ENCODE peak calls at places on chromosome 15, in five cellular contexts. L is effector memory CD8-positive, alpha-beta T cell; Q is heart left ventricle; C is activated naive CD4-positive, alpha-beta T cell; N is hypothalamus. S is an unnamed sample.

GRCh38 chr15:56149071-56149470 is 94.6 kb downstream of the RFX7 start:
- DNase-seq in Q (no peak), C (no peak), L (no peak), N (no peak), S (no peak)

GRCh38 chr15:73540161-73540560 is 93.0 kb downstream of the NPTN start:
- DNase-seq in N (no peak), L (no peak), Q (no peak), C (no peak), S (no peak)

GRCh38 chr15:43794269-43795037 is 2.3 kb downstream of the SERF2 start:
- DNase-seq in L (no peak), C (no peak), N (no peak), Q (peak; percentile 25), S (no peak)

GRCh38 chr15:63945838-63946298 is 100.4 kb downstream of the DAPK2 start:
- DNase-seq in N (no peak), Q (no peak), C (no peak), L (no peak), S (no peak)

GRCh38 chr15:70753101-70753829 is 10.1 kb downstream of the UACA start:
- DNase-seq in Q (no peak), L (no peak), C (no peak), N (no peak), S (no peak)

GRCh38 chr15:47196057-47196456 is 521.2 kb upstream of the SEMA6D start:
- DNase-seq in N (peak; percentile 38), C (no peak), Q (peak; percentile 77), L (no peak), S (no peak)

GRCh38 chr15:64443016-64443415 is 17.4 kb upstream of the ZNF609 start:
- DNase-seq in L (no peak), N (no peak), C (no peak), Q (no peak), S (no peak)

GRCh38 chr15:90124487-90124886 is 22.2 kb upstream of the IDH2 start:
- DNase-seq in C (no peak), Q (no peak), L (no peak), N (no peak), S (no peak)

GRCh38 chr15:44811347-44811746 is 75.0 kb downstream of the TRIM69 start:
- DNase-seq in Q (no peak), C (no peak), L (no peak), N (no peak), S (no peak)

GRCh38 chr15:91469627-91470567 is 369.8 kb downstream of the SV2B start:
- DNase-seq in L (peak; percentile 32), Q (no peak), N (no peak), C (no peak), S (peak; percentile 22)

GRCh38 chr15:75727031-75727531 is 14.4 kb upstream of the CSPG4 start:
- DNase-seq in Q (no peak), L (no peak), C (no peak), N (no peak), S (no peak)

GRCh38 chr15:64185331-64185911 is 22.6 kb upstream of the PPIB start:
- DNase-seq in N (no peak), C (no peak), Q (no peak), L (no peak), S (no peak)

GRCh38 chr15:66655997-66656396 is 46.0 kb upstream of the SMAD6 start:
- DNase-seq in C (no peak), N (no peak), Q (no peak), L (no peak), S (no peak)

GRCh38 chr15:63502843-63503738 is 1.3 kb upstream of the USP3 start:
- DNase-seq in Q (peak; percentile 87), L (peak; percentile 66), N (peak; percentile 22), C (no peak), S (peak; percentile 66)

GRCh38 chr15:95664435-95664834 is 666.1 kb upstream of the NR2F2 start:
- DNase-seq in Q (no peak), C (no peak), N (no peak), L (no peak), S (no peak)

GRCh38 chr15:56040081-56041035 is 46.9 kb upstream of the NEDD4 start:
- DNase-seq in Q (peak; percentile 29), C (no peak), L (no peak), N (no peak), S (no peak)

GRCh38 chr15:68352401-68353062 is 75.0 kb downstream of the FEM1B start:
- DNase-seq in N (no peak), Q (no peak), L (no peak), C (no peak), S (no peak)

GRCh38 chr15:67225336-67225735 is 29.1 kb downstream of the AAGAB start:
- DNase-seq in L (no peak), Q (no peak), C (no peak), N (no peak), S (no peak)

GRCh38 chr15:74136584-74137543 is 6.5 kb downstream of the ISLR2 start:
- DNase-seq in Q (no peak), C (no peak), N (no peak), L (no peak), S (no peak)

GRCh38 chr15:87753539-87753938 is 503.0 kb downstream of the NTRK3 start:
- DNase-seq in C (no peak), N (no peak), L (no peak), Q (no peak), S (no peak)